ENCODE peak calls at places on chromosomes 3 and 15, in five cellular contexts. X is posterior cingulate gyrus, I is cardiac muscle cell, T is iPS-NIHi11, J is fibroblast of lung. E is an unnamed sample.

GRCh38 chr3:45944830-45945620 is 1.8 kb downstream of the CXCR6 start:
- DNase-seq in T (no peak), X (no peak), J (no peak), I (no peak), E (no peak)

GRCh38 chr3:117989982-117990381 is 1044.7 kb downstream of the IGSF11 start:
- DNase-seq in I (no peak), T (no peak), J (no peak), X (no peak), E (no peak)

GRCh38 chr3:196063456-196063855 is 18.4 kb downstream of the TFRC start:
- DNase-seq in J (peak; percentile 9), X (no peak), I (no peak), T (no peak), E (no peak)

GRCh38 chr3:37970802-37971201 is 19.8 kb upstream of the VILL start:
- DNase-seq in I (no peak), X (no peak), J (no peak), T (no peak), E (peak; percentile 47)

GRCh38 chr3:54900954-54901591 is 26.8 kb downstream of the LRTM1 start:
- DNase-seq in X (no peak), T (no peak), J (no peak), I (peak; percentile 38), E (no peak)

GRCh38 chr3:181313379-181313778 is 323.8 kb upstream of the DNAJC19 start:
- DNase-seq in X (no peak), I (peak; percentile 1), T (no peak), J (no peak), E (no peak)

GRCh38 chr15:75025102-75025501 is 1.7 kb downstream of the PPCDC start:
- DNase-seq in T (no peak), I (no peak), X (no peak), J (no peak), E (no peak)

GRCh38 chr15:43249699-43250203 is 17.0 kb downstream of the TGM5 start:
- DNase-seq in I (no peak), X (no peak), T (no peak), J (peak; percentile 50), E (no peak)

GRCh38 chr3:127817331-127817821 is 4.9 kb downstream of the MGLL start:
- DNase-seq in I (no peak), J (peak; percentile 81), X (no peak), T (no peak), E (no peak)

GRCh38 chr15:81380668-81381067 is 6.7 kb upstream of the TMC3 start:
- DNase-seq in T (no peak), I (no peak), J (no peak), X (no peak), E (no peak)

GRCh38 chr3:152348436-152349177 is 79.9 kb downstream of the MBNL1 start:
- DNase-seq in X (no peak), I (peak; percentile 4), J (no peak), T (no peak), E (no peak)

GRCh38 chr15:41263891-41264351 is 32.9 kb downstream of the CHP1 start:
- DNase-seq in I (peak; percentile 51), T (peak; percentile 57), J (peak; percentile 41), X (no peak), E (no peak)

GRCh38 chr15:101317473-101317872 is 22.4 kb upstream of the SNRPA1 start:
- DNase-seq in X (no peak), T (no peak), J (no peak), I (no peak), E (no peak)

GRCh38 chr3:136193273-136194043 is 2.7 kb downstream of the MSL2 start:
- DNase-seq in T (no peak), X (no peak), J (peak; percentile 22), I (peak; percentile 42), E (peak; percentile 28)

GRCh38 chr3:59818033-59818936 is 768.5 kb upstream of the CFAP20DC start:
- DNase-seq in I (no peak), J (peak; percentile 93), T (peak; percentile 25), X (peak; percentile 32), E (no peak)

GRCh38 chr3:49132437-49133225 is at the start of gene LAMB2:
- DNase-seq in X (peak; percentile 80), T (peak; percentile 90), J (peak; percentile 77), I (peak; percentile 87), E (peak; percentile 84)

GRCh38 chr15:87557871-87558270 is 698.7 kb downstream of the NTRK3 start:
- DNase-seq in X (no peak), I (no peak), J (no peak), T (no peak), E (no peak)

GRCh38 chr3:40398346-40398745 is 11.4 kb downstream of the ENTPD3 start:
- DNase-seq in J (no peak), I (peak; percentile 7), X (no peak), T (no peak), E (no peak)

E was measured in lung microvascular endothelial cell.